ENCODE peak calls at places on chromosomes 6 and 20, in six cellular contexts. One of them, this sample, is unnamed.

GRCh38 chr6:133591330-133591729 is 297.6 kb upstream of the TCF21 start:
- DNase-seq in mesendoderm: no peak
- DNase-seq in psoas muscle: no peak
- DNase-seq in effector memory CD4-positive, alpha-beta T cell: no peak
- DNase-seq in SJSA1: no peak
- DNase-seq in DND-41: no peak
- DNase-seq in this sample: no peak

GRCh38 chr6:37052027-37052628 is 46.7 kb downstream of the FGD2 start:
- DNase-seq in mesendoderm: peak; percentile 90
- DNase-seq in psoas muscle: no peak
- DNase-seq in effector memory CD4-positive, alpha-beta T cell: no peak
- DNase-seq in SJSA1: no peak
- DNase-seq in DND-41: peak; percentile 81
- DNase-seq in this sample: no peak

GRCh38 chr6:14814016-14814415 is 431.9 kb upstream of the JARID2 start:
- DNase-seq in mesendoderm: no peak
- DNase-seq in psoas muscle: no peak
- DNase-seq in effector memory CD4-positive, alpha-beta T cell: no peak
- DNase-seq in SJSA1: no peak
- DNase-seq in DND-41: no peak
- DNase-seq in this sample: no peak

GRCh38 chr20:3716195-3716834 is 3.9 kb upstream of the SIGLEC1 start:
- DNase-seq in mesendoderm: peak; percentile 80
- DNase-seq in psoas muscle: no peak
- DNase-seq in effector memory CD4-positive, alpha-beta T cell: no peak
- DNase-seq in SJSA1: peak; percentile 22
- DNase-seq in DND-41: peak; percentile 54
- DNase-seq in this sample: peak; percentile 16

GRCh38 chr6:150631283-150631981 is 31.7 kb downstream of the PLEKHG1 start:
- DNase-seq in mesendoderm: no peak
- DNase-seq in psoas muscle: no peak
- DNase-seq in effector memory CD4-positive, alpha-beta T cell: no peak
- DNase-seq in SJSA1: no peak
- DNase-seq in DND-41: no peak
- DNase-seq in this sample: no peak

GRCh38 chr20:23226612-23227265 is 123.9 kb upstream of the NXT1 start:
- DNase-seq in mesendoderm: no peak
- DNase-seq in psoas muscle: no peak
- DNase-seq in effector memory CD4-positive, alpha-beta T cell: no peak
- DNase-seq in SJSA1: peak; percentile 80
- DNase-seq in DND-41: no peak
- DNase-seq in this sample: no peak

GRCh38 chr20:33933469-33933909 is 60.2 kb upstream of the RALY start:
- DNase-seq in mesendoderm: peak; percentile 90
- DNase-seq in psoas muscle: peak; percentile 54
- DNase-seq in effector memory CD4-positive, alpha-beta T cell: peak; percentile 10
- DNase-seq in SJSA1: peak; percentile 29
- DNase-seq in DND-41: peak; percentile 61
- DNase-seq in this sample: peak; percentile 37

GRCh38 chr6:4763921-4764320 is 12.3 kb upstream of the CDYL start:
- DNase-seq in mesendoderm: no peak
- DNase-seq in psoas muscle: no peak
- DNase-seq in effector memory CD4-positive, alpha-beta T cell: no peak
- DNase-seq in SJSA1: no peak
- DNase-seq in DND-41: no peak
- DNase-seq in this sample: no peak

GRCh38 chr20:54364365-54364764 is 111.0 kb upstream of the DOK5 start:
- DNase-seq in mesendoderm: no peak
- DNase-seq in psoas muscle: no peak
- DNase-seq in effector memory CD4-positive, alpha-beta T cell: no peak
- DNase-seq in SJSA1: no peak
- DNase-seq in DND-41: no peak
- DNase-seq in this sample: no peak

GRCh38 chr6:118350881-118351430 is 197.1 kb upstream of the PLN start:
- DNase-seq in mesendoderm: no peak
- DNase-seq in psoas muscle: no peak
- DNase-seq in effector memory CD4-positive, alpha-beta T cell: no peak
- DNase-seq in SJSA1: peak; percentile 38
- DNase-seq in DND-41: no peak
- DNase-seq in this sample: no peak

GRCh38 chr20:9903048-9903651 is 64.3 kb upstream of the PAK5 start:
- DNase-seq in mesendoderm: peak; percentile 57
- DNase-seq in psoas muscle: no peak
- DNase-seq in effector memory CD4-positive, alpha-beta T cell: no peak
- DNase-seq in SJSA1: no peak
- DNase-seq in DND-41: no peak
- DNase-seq in this sample: no peak

GRCh38 chr6:26064619-26065257 is 22.5 kb upstream of the HFE start:
- DNase-seq in mesendoderm: peak; percentile 62
- DNase-seq in psoas muscle: no peak
- DNase-seq in effector memory CD4-positive, alpha-beta T cell: no peak
- DNase-seq in SJSA1: peak; percentile 38
- DNase-seq in DND-41: peak; percentile 51
- DNase-seq in this sample: no peak

GRCh38 chr6:149211046-149211571 is 106.4 kb upstream of the TAB2 start:
- DNase-seq in mesendoderm: no peak
- DNase-seq in psoas muscle: no peak
- DNase-seq in effector memory CD4-positive, alpha-beta T cell: no peak
- DNase-seq in SJSA1: peak; percentile 47
- DNase-seq in DND-41: no peak
- DNase-seq in this sample: no peak

GRCh38 chr6:110217255-110217654 is 37.0 kb downstream of the CDC40 start:
- DNase-seq in mesendoderm: peak; percentile 39
- DNase-seq in psoas muscle: no peak
- DNase-seq in effector memory CD4-positive, alpha-beta T cell: no peak
- DNase-seq in SJSA1: no peak
- DNase-seq in DND-41: no peak
- DNase-seq in this sample: no peak

GRCh38 chr6:35385457-35386202 is 43.3 kb downstream of the PPARD start:
- DNase-seq in mesendoderm: no peak
- DNase-seq in psoas muscle: peak; percentile 43
- DNase-seq in effector memory CD4-positive, alpha-beta T cell: no peak
- DNase-seq in SJSA1: peak; percentile 44
- DNase-seq in DND-41: no peak
- DNase-seq in this sample: no peak

GRCh38 chr6:39102024-39102820 is 12.8 kb downstream of the SAYSD1 start:
- DNase-seq in mesendoderm: peak; percentile 78
- DNase-seq in psoas muscle: no peak
- DNase-seq in effector memory CD4-positive, alpha-beta T cell: no peak
- DNase-seq in SJSA1: no peak
- DNase-seq in DND-41: no peak
- DNase-seq in this sample: no peak

GRCh38 chr6:165819394-165819793 is 156.4 kb upstream of the PDE10A start:
- DNase-seq in mesendoderm: peak; percentile 31
- DNase-seq in psoas muscle: no peak
- DNase-seq in effector memory CD4-positive, alpha-beta T cell: no peak
- DNase-seq in SJSA1: no peak
- DNase-seq in DND-41: no peak
- DNase-seq in this sample: no peak

GRCh38 chr6:157287923-157288322 is 35.4 kb downstream of the TMEM242 start:
- DNase-seq in mesendoderm: no peak
- DNase-seq in psoas muscle: no peak
- DNase-seq in effector memory CD4-positive, alpha-beta T cell: no peak
- DNase-seq in SJSA1: no peak
- DNase-seq in DND-41: no peak
- DNase-seq in this sample: no peak

GRCh38 chr6:9412951-9413559 is 977.7 kb upstream of the SLC35B3 start:
- DNase-seq in mesendoderm: peak; percentile 73
- DNase-seq in psoas muscle: no peak
- DNase-seq in effector memory CD4-positive, alpha-beta T cell: no peak
- DNase-seq in SJSA1: no peak
- DNase-seq in DND-41: peak; percentile 27
- DNase-seq in this sample: peak; percentile 2

GRCh38 chr6:142429195-142429594 is 127.4 kb downstream of the ADGRG6 start:
- DNase-seq in mesendoderm: no peak
- DNase-seq in psoas muscle: no peak
- DNase-seq in effector memory CD4-positive, alpha-beta T cell: no peak
- DNase-seq in SJSA1: no peak
- DNase-seq in DND-41: no peak
- DNase-seq in this sample: no peak

GRCh38 chr6:152552616-152553209 is 84.4 kb downstream of the SYNE1 start:
- DNase-seq in mesendoderm: peak; percentile 88
- DNase-seq in psoas muscle: peak; percentile 51
- DNase-seq in effector memory CD4-positive, alpha-beta T cell: no peak
- DNase-seq in SJSA1: peak; percentile 31
- DNase-seq in DND-41: peak; percentile 45
- DNase-seq in this sample: peak; percentile 13

GRCh38 chr20:11001767-11002540 is 328.2 kb upstream of the JAG1 start:
- DNase-seq in mesendoderm: peak; percentile 47
- DNase-seq in psoas muscle: peak; percentile 21
- DNase-seq in effector memory CD4-positive, alpha-beta T cell: no peak
- DNase-seq in SJSA1: peak; percentile 95
- DNase-seq in DND-41: no peak
- DNase-seq in this sample: no peak

GRCh38 chr6:108361312-108361932 is 66.6 kb downstream of the AFG1L start:
- DNase-seq in mesendoderm: no peak
- DNase-seq in psoas muscle: no peak
- DNase-seq in effector memory CD4-positive, alpha-beta T cell: no peak
- DNase-seq in SJSA1: no peak
- DNase-seq in DND-41: no peak
- DNase-seq in this sample: no peak

GRCh38 chr20:36887779-36888133 is 11.8 kb downstream of the TLDC2 start:
- DNase-seq in mesendoderm: peak; percentile 45
- DNase-seq in psoas muscle: no peak
- DNase-seq in effector memory CD4-positive, alpha-beta T cell: no peak
- DNase-seq in SJSA1: no peak
- DNase-seq in DND-41: no peak
- DNase-seq in this sample: no peak
- H3K4me3 ChIP-seq in mesendoderm: no peak overlapping the region
- H3K4me3 ChIP-seq in psoas muscle: no peak overlapping the region
- H3K4me3 ChIP-seq in effector memory CD4-positive, alpha-beta T cell: no peak overlapping the region
- H3K4me3 ChIP-seq in SJSA1: no peak overlapping the region
- H3K4me3 ChIP-seq in DND-41: no peak overlapping the region
- H3K4me3 ChIP-seq in this sample: no peak overlapping the region

GRCh38 chr20:31821427-31821826 is 2.3 kb downstream of the MYLK2 start:
- DNase-seq in mesendoderm: no peak
- DNase-seq in psoas muscle: no peak
- DNase-seq in effector memory CD4-positive, alpha-beta T cell: no peak
- DNase-seq in SJSA1: no peak
- DNase-seq in DND-41: no peak
- DNase-seq in this sample: no peak
- H3K4me3 ChIP-seq in mesendoderm: no peak overlapping the region
- H3K4me3 ChIP-seq in psoas muscle: peak overlapping the region; percentile 78
- H3K4me3 ChIP-seq in effector memory CD4-positive, alpha-beta T cell: no peak overlapping the region
- H3K4me3 ChIP-seq in SJSA1: no peak overlapping the region
- H3K4me3 ChIP-seq in DND-41: no peak overlapping the region
- H3K4me3 ChIP-seq in this sample: no peak overlapping the region

DNA sequence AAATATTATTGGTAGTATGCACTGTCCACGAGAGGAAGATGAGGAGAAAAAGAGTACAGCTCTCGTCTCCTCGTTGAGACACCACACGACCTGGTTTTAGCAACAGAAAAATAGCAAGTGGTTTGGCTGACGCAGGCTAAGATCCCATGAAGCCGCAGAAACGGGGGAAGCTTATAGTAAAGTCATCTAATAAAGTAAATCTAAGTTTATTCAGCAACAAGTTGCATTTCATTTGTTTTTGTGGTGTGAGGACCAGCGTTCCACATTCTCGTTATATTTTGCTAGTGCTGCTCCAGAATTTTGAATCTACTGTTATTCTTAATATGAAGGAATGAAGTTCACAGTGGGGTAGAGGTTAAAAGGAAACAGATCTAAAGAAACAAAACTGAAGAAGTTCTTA is 25.2 kb upstream of the IRF4 start:
- DNase-seq in mesendoderm: no peak
- DNase-seq in psoas muscle: no peak
- DNase-seq in effector memory CD4-positive, alpha-beta T cell: no peak
- DNase-seq in SJSA1: no peak
- DNase-seq in DND-41: no peak
- DNase-seq in this sample: no peak
- H3K4me3 ChIP-seq in mesendoderm: no peak overlapping the region
- H3K4me3 ChIP-seq in psoas muscle: no peak overlapping the region
- H3K4me3 ChIP-seq in effector memory CD4-positive, alpha-beta T cell: no peak overlapping the region
- H3K4me3 ChIP-seq in SJSA1: no peak overlapping the region
- H3K4me3 ChIP-seq in DND-41: no peak overlapping the region
- H3K4me3 ChIP-seq in this sample: no peak overlapping the region

DNA sequence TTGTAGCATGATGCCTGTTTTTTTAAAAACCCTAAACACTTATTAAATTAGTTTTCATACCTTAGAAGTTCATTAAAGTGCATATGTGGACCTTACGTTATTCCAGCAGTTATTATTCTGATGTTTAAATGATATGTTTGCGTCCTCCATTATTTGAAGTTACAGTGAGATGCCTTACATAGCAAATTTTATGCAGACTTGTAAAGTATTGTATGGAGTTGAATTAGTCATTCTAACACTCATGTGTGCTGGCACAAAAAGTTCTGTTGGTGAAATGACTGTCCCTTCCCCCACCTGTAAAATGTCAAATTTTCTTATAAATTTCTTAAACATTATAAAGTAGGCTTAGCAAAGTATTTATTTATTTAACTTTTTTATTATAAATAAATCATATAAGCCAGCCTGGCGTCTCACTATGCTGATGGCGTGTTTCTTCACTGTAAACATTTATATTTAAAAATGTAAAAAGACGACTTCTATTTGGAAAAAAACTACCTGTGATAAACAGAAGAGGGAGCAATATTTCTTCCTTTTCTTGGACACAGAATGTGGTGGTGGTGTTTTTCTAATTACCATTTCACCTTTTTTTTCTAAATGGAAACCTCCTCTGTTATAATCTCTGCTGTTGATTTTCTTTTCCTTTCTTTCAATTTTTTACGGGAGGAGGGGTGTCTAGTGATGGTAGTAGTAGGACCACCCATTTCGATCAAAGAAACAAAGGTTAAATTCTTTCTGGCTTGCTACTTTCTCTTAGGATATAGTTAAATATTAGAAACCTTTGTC is 155.4 kb downstream of the RFPL4B start:
- DNase-seq in mesendoderm: peak; percentile 11
- DNase-seq in psoas muscle: no peak
- DNase-seq in effector memory CD4-positive, alpha-beta T cell: no peak
- DNase-seq in SJSA1: peak; percentile 92
- DNase-seq in DND-41: no peak
- DNase-seq in this sample: no peak
- H3K4me3 ChIP-seq in mesendoderm: no peak overlapping the region
- H3K4me3 ChIP-seq in psoas muscle: no peak overlapping the region
- H3K4me3 ChIP-seq in effector memory CD4-positive, alpha-beta T cell: no peak overlapping the region
- H3K4me3 ChIP-seq in SJSA1: no peak overlapping the region
- H3K4me3 ChIP-seq in DND-41: no peak overlapping the region
- H3K4me3 ChIP-seq in this sample: no peak overlapping the region

GRCh38 chr6:116012471-116012949 is 48.2 kb downstream of the FRK start:
- DNase-seq in mesendoderm: no peak
- DNase-seq in psoas muscle: no peak
- DNase-seq in effector memory CD4-positive, alpha-beta T cell: no peak
- DNase-seq in SJSA1: peak; percentile 71
- DNase-seq in DND-41: no peak
- DNase-seq in this sample: no peak

GRCh38 chr6:116012966-116013365 is 47.7 kb downstream of the FRK start:
- DNase-seq in mesendoderm: no peak
- DNase-seq in psoas muscle: no peak
- DNase-seq in effector memory CD4-positive, alpha-beta T cell: no peak
- DNase-seq in SJSA1: no peak
- DNase-seq in DND-41: no peak
- DNase-seq in this sample: no peak

GRCh38 chr6:116010400-116011095 is 50.1 kb downstream of the FRK start:
- DNase-seq in mesendoderm: peak; percentile 72
- DNase-seq in psoas muscle: peak; percentile 66
- DNase-seq in effector memory CD4-positive, alpha-beta T cell: peak; percentile 2
- DNase-seq in SJSA1: peak; percentile 58
- DNase-seq in DND-41: peak; percentile 37
- DNase-seq in this sample: no peak

GRCh38 chr6:116011096-116011401 is 49.6 kb downstream of the FRK start:
- DNase-seq in mesendoderm: no peak
- DNase-seq in psoas muscle: no peak
- DNase-seq in effector memory CD4-positive, alpha-beta T cell: no peak
- DNase-seq in SJSA1: no peak
- DNase-seq in DND-41: no peak
- DNase-seq in this sample: no peak

GRCh38 chr6:116011520-116011919 is 49.2 kb downstream of the FRK start:
- DNase-seq in mesendoderm: no peak
- DNase-seq in psoas muscle: no peak
- DNase-seq in effector memory CD4-positive, alpha-beta T cell: no peak
- DNase-seq in SJSA1: no peak
- DNase-seq in DND-41: no peak
- DNase-seq in this sample: no peak
- H3K4me3 ChIP-seq in mesendoderm: no peak overlapping the region
- H3K4me3 ChIP-seq in psoas muscle: no peak overlapping the region
- H3K4me3 ChIP-seq in effector memory CD4-positive, alpha-beta T cell: no peak overlapping the region
- H3K4me3 ChIP-seq in SJSA1: no peak overlapping the region
- H3K4me3 ChIP-seq in DND-41: no peak overlapping the region
- H3K4me3 ChIP-seq in this sample: no peak overlapping the region

This sample was measured in GM12864.